ENCODE peak calls at places on chromosome 16, in four cellular contexts. One of them, this sample, is unnamed.

GRCh38 chr16:6863135-6863534 is 469.5 kb upstream of the RBFOX1 start:
- DNase-seq in AG04449: no peak
- DNase-seq in coronary artery: no peak
- DNase-seq in nephron progenitor cell: no peak
- DNase-seq in this sample: no peak

GRCh38 chr16:12900599-12901203 is 697 bp upstream of the SHISA9 start:
- DNase-seq in AG04449: no peak
- DNase-seq in coronary artery: no peak
- DNase-seq in nephron progenitor cell: peak; percentile 33
- DNase-seq in this sample: no peak

GRCh38 chr16:17836868-17837602 is 366.3 kb upstream of the XYLT1 start:
- DNase-seq in AG04449: peak; percentile 96
- DNase-seq in coronary artery: no peak
- DNase-seq in nephron progenitor cell: no peak
- DNase-seq in this sample: no peak

GRCh38 chr16:4182581-4183257 is 59.2 kb downstream of the SRL start:
- DNase-seq in AG04449: no peak
- DNase-seq in coronary artery: no peak
- DNase-seq in nephron progenitor cell: no peak
- DNase-seq in this sample: peak; percentile 81

GRCh38 chr16:3026003-3026378 is 2.2 kb downstream of the THOC6 start:
- DNase-seq in AG04449: no peak
- DNase-seq in coronary artery: no peak
- DNase-seq in nephron progenitor cell: no peak
- DNase-seq in this sample: no peak

GRCh38 chr16:76985362-76985761 is 205.6 kb upstream of the MON1B start:
- DNase-seq in AG04449: no peak
- DNase-seq in coronary artery: no peak
- DNase-seq in nephron progenitor cell: no peak
- DNase-seq in this sample: no peak

GRCh38 chr16:82544378-82544777 is 82.4 kb upstream of the CDH13 start:
- DNase-seq in AG04449: no peak
- DNase-seq in coronary artery: no peak
- DNase-seq in nephron progenitor cell: no peak
- DNase-seq in this sample: no peak

GRCh38 chr16:17470871-17471744 is at the start of gene XYLT1:
- DNase-seq in AG04449: peak; percentile 86
- DNase-seq in coronary artery: peak; percentile 91
- DNase-seq in nephron progenitor cell: peak; percentile 79
- DNase-seq in this sample: no peak

GRCh38 chr16:1245452-1246005 is 5.0 kb downstream of the TPSAB1 start:
- DNase-seq in AG04449: no peak
- DNase-seq in coronary artery: no peak
- DNase-seq in nephron progenitor cell: no peak
- DNase-seq in this sample: no peak

This sample was measured in HAP-1.